ENCODE peak calls at places on chromosome 12, in eight cellular contexts. O is suprapubic skin; W is CD4-positive, CD25-positive, alpha-beta regulatory T cell; Z is breast epithelium; M is esophagus squamous epithelium; D is tibial nerve; S is neuronal stem cell; G is psoas muscle. B is an unnamed sample.

GRCh38 chr12:45458854-45459807 is 243.2 kb downstream of the ANO6 start:
- DNase-seq in G (no peak), M (no peak), S (no peak), W (no peak), Z (no peak), D (no peak), O (no peak), B (no peak)

GRCh38 chr12:93167841-93168492 is 209.8 kb upstream of the NUDT4 start:
- DNase-seq in M (no peak), D (no peak), Z (no peak), S (peak; percentile 45), O (no peak), W (no peak), G (no peak), B (no peak)

GRCh38 chr12:3698218-3698974 is 54.5 kb downstream of the CRACR2A start:
- DNase-seq in M (no peak), S (no peak), O (no peak), W (no peak), G (no peak), D (no peak), Z (no peak), B (peak; percentile 60)

GRCh38 chr12:1369942-1370620 is 224.3 kb downstream of the FBXL14 start:
- DNase-seq in G (no peak), D (no peak), S (no peak), M (no peak), O (no peak), W (no peak), Z (no peak), B (no peak)

GRCh38 chr12:89708793-89709156 is at the start of gene ATP2B1:
- DNase-seq in S (peak; percentile 76), Z (peak; percentile 81), M (peak; percentile 37), O (peak; percentile 89), W (peak; percentile 80), G (peak; percentile 94), D (peak; percentile 68), B (peak; percentile 84)

GRCh38 chr12:130976171-130976720 is 22.5 kb downstream of the ADGRD1 start:
- DNase-seq in G (no peak), W (no peak), S (no peak), M (no peak), Z (no peak), D (no peak), O (peak; percentile 55), B (no peak)

GRCh38 chr12:8446642-8447547 is 8.9 kb upstream of the CLEC6A start:
- DNase-seq in S (no peak), Z (no peak), O (no peak), G (no peak), W (no peak), D (no peak), M (no peak), B (no peak)

GRCh38 chr12:90153827-90154226 is 445.2 kb upstream of the ATP2B1 start:
- DNase-seq in W (no peak), S (no peak), D (no peak), G (no peak), Z (no peak), M (no peak), O (no peak), B (no peak)

GRCh38 chr12:56020437-56021189 is at the start of gene IKZF4:
- DNase-seq in W (no peak), G (peak; percentile 67), D (no peak), M (no peak), Z (no peak), O (no peak), S (peak; percentile 76), B (no peak)

GRCh38 chr12:14833952-14834351 is 9.4 kb downstream of the ART4 start:
- DNase-seq in S (no peak), D (no peak), M (no peak), G (no peak), Z (no peak), W (no peak), O (no peak), B (no peak)

GRCh38 chr12:118188690-118189371 is 52.9 kb downstream of the PEBP1 start:
- DNase-seq in D (peak; percentile 26), G (peak; percentile 69), M (no peak), O (no peak), W (no peak), Z (no peak), S (no peak), B (no peak)

GRCh38 chr12:86985298-86985697 is 729.1 kb upstream of the MGAT4C start:
- DNase-seq in D (no peak), Z (no peak), W (no peak), O (no peak), S (no peak), M (no peak), G (no peak), B (no peak)

GRCh38 chr12:63853978-63854377 is 9.5 kb downstream of the SRGAP1 start:
- DNase-seq in D (no peak), S (no peak), M (no peak), W (no peak), O (no peak), Z (no peak), G (no peak), B (no peak)

GRCh38 chr12:71439613-71440392 is at the start of gene LGR5:
- DNase-seq in O (no peak), M (no peak), W (no peak), Z (no peak), G (peak; percentile 69), S (peak; percentile 69), D (no peak), B (peak; percentile 30)

GRCh38 chr12:107134558-107134957 is 41.2 kb upstream of the CRY1 start:
- DNase-seq in O (no peak), M (no peak), Z (no peak), D (no peak), G (no peak), S (no peak), W (peak; percentile 2), B (no peak)

GRCh38 chr12:28023156-28023887 is 50.8 kb upstream of the PTHLH start:
- DNase-seq in M (no peak), W (no peak), O (no peak), D (no peak), G (no peak), S (no peak), Z (no peak), B (no peak)

GRCh38 chr12:106070147-106070546 is 68.6 kb downstream of the NUAK1 start:
- DNase-seq in M (no peak), D (no peak), O (no peak), S (no peak), W (no peak), Z (no peak), G (no peak), B (no peak)
- H3K4me1 ChIP-seq in M (peaks cover 15% of the 10 kb centered on the region), D (peaks cover 17% of the 10 kb centered on the region), O (peaks cover 6% of the 10 kb centered on the region), S (peaks cover 12% of the 10 kb centered on the region), W (no peaks in the 10 kb centered on the region), Z (no peaks in the 10 kb centered on the region), G (no peaks in the 10 kb centered on the region), B (no peaks in the 10 kb centered on the region)

GRCh38 chr12:13177373-13177772 is 19.2 kb upstream of the EMP1 start:
- DNase-seq in O (no peak), Z (no peak), W (no peak), S (no peak), G (no peak), D (no peak), M (no peak), B (no peak)

GRCh38 chr12:13178568-13179158 is 17.9 kb upstream of the EMP1 start:
- DNase-seq in S (no peak), W (no peak), Z (no peak), G (peak; percentile 63), O (no peak), D (no peak), M (no peak), B (no peak)

GRCh38 chr12:13175499-13175898 is 21.0 kb upstream of the EMP1 start:
- DNase-seq in Z (no peak), G (no peak), W (no peak), D (no peak), S (no peak), M (no peak), O (no peak), B (no peak)

GRCh38 chr12:13177896-13178295 is 18.6 kb upstream of the EMP1 start:
- DNase-seq in M (no peak), S (no peak), G (no peak), W (no peak), O (no peak), D (no peak), Z (no peak), B (no peak)

DNA sequence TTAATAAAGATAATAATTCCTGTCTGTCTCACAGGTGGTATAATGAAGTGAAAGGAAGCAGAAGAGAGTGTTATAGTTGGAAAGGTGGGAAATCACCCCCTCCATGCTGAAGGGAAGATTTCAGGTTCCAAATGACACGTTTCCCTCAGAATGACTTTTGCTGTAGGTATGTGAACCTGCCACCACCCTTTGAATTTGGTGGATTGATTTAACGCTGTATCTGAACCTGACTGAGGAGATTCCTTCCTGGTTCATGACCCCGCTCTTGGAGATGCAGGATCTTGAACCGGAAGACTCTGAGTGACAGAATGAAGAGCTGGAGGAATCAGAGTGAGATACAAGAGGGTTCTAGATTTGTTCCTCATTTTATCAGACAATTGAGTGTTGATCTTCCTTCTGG is 20.3 kb upstream of the EMP1 start:
- DNase-seq in M (no peak), Z (no peak), O (no peak), G (no peak), S (no peak), W (no peak), D (no peak), B (no peak)
- H3K4me1 ChIP-seq in M (peaks cover 90% of the 10 kb centered on the region), Z (peaks cover 5% of the 10 kb centered on the region), O (peaks cover 78% of the 10 kb centered on the region), G (peaks cover 4% of the 10 kb centered on the region), S (peaks cover 27% of the 10 kb centered on the region), W (peaks cover 10% of the 10 kb centered on the region), D (peaks cover 68% of the 10 kb centered on the region), B (peaks cover 10% of the 10 kb centered on the region)

GRCh38 chr12:53497461-53497860 is 1.8 kb downstream of the MAP3K12 start:
- DNase-seq in S (no peak), D (no peak), O (no peak), G (no peak), W (no peak), Z (no peak), M (no peak), B (no peak)
- H3K4me1 ChIP-seq in S (peaks cover 40% of the 10 kb centered on the region), D (peaks cover 65% of the 10 kb centered on the region), O (peaks cover 79% of the 10 kb centered on the region), G (peaks cover 12% of the 10 kb centered on the region), W (peaks cover 51% of the 10 kb centered on the region), Z (peaks cover 15% of the 10 kb centered on the region), M (peaks cover 80% of the 10 kb centered on the region), B (peaks cover 21% of the 10 kb centered on the region)

GRCh38 chr12:111367661-111368221 is 1.2 kb downstream of the PHETA1 start:
- DNase-seq in D (no peak), O (no peak), S (no peak), W (no peak), G (no peak), Z (no peak), M (no peak), B (no peak)
- H3K4me1 ChIP-seq in D (peaks cover 29% of the 10 kb centered on the region), O (peaks cover 24% of the 10 kb centered on the region), S (peaks cover 7% of the 10 kb centered on the region), W (peaks cover 19% of the 10 kb centered on the region), G (peaks cover 16% of the 10 kb centered on the region), Z (no peaks in the 10 kb centered on the region), M (peaks cover 32% of the 10 kb centered on the region), B (peaks cover 12% of the 10 kb centered on the region)

DNA sequence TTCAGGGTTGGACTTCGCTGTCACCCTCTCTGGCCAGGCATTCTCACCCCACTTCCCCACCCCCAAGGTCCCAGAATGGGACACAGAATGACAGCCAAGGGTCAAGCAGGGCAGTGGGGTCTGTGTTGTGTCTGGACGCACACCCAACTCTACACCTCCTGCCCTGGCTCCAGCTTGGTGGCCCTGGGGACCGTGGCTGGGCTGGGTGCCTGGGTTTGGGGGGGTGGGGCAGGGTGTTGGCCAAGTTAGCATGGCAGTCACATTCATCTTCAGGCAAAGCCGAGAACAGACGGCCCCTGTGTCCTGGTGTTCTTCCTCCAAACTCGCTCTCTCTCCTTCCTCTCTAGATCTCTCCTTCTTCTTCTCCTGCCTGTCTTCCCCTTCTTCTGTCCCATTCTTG is 5.6 kb downstream of the LRP1 start:
- DNase-seq in O (no peak), G (no peak), W (no peak), Z (no peak), S (no peak), D (no peak), M (no peak), B (peak; percentile 33)
- H3K4me1 ChIP-seq in O (peaks cover 90% of the 10 kb centered on the region), G (peaks cover 8% of the 10 kb centered on the region), W (peaks cover 3% of the 10 kb centered on the region), Z (no peaks in the 10 kb centered on the region), S (peaks cover 40% of the 10 kb centered on the region), D (peaks cover 95% of the 10 kb centered on the region), M (peaks cover 100% of the 10 kb centered on the region), B (peaks cover 25% of the 10 kb centered on the region)